ENCODE peak calls at places on chromosome 18, in seven cellular contexts. U is heart right ventricle, M is GM12865, R is BE2C, W is WTC11, Y is HFF-Myc, P is cardiac fibroblast. J is an unnamed sample.

GRCh38 chr18:48820483-48821250 is 130.1 kb downstream of the SMAD7 start:
- DNase-seq in U (no peak), M (peak; percentile 93), R (no peak), W (peak; percentile 5), Y (no peak), P (no peak), J (no peak)

GRCh38 chr18:10475633-10476388 is 21.4 kb downstream of the APCDD1 start:
- DNase-seq in U (no peak), M (no peak), R (no peak), W (no peak), Y (no peak), P (no peak), J (no peak)

GRCh38 chr18:34661464-34662087 is 48.5 kb upstream of the DTNA start:
- DNase-seq in U (no peak), M (peak; percentile 52), R (no peak), W (no peak), Y (peak; percentile 50), P (peak; percentile 65), J (peak; percentile 46)

GRCh38 chr18:21345851-21346250 is 103.8 kb downstream of the GREB1L start:
- DNase-seq in U (no peak), M (no peak), R (no peak), W (no peak), Y (no peak), P (no peak), J (no peak)

GRCh38 chr18:76986391-76986790 is 146.2 kb downstream of the MBP start:
- DNase-seq in U (no peak), M (no peak), R (no peak), W (no peak), Y (no peak), P (no peak), J (no peak)

GRCh38 chr18:2302628-2303516 is 268.4 kb downstream of the METTL4 start:
- DNase-seq in U (no peak), M (no peak), R (no peak), W (no peak), Y (no peak), P (peak; percentile 34), J (no peak)

GRCh38 chr18:44465337-44465736 is 215.4 kb upstream of the SETBP1 start:
- DNase-seq in U (no peak), M (no peak), R (no peak), W (no peak), Y (no peak), P (peak; percentile 19), J (no peak)

GRCh38 chr18:77520767-77521166 is 271.1 kb downstream of the GALR1 start:
- DNase-seq in U (no peak), M (no peak), R (no peak), W (no peak), Y (no peak), P (no peak), J (no peak)

GRCh38 chr18:55433140-55433539 is 154.9 kb downstream of the TCF4 start:
- DNase-seq in U (no peak), M (no peak), R (no peak), W (no peak), Y (no peak), P (no peak), J (no peak)

GRCh38 chr18:64171576-64171975 is 22.7 kb upstream of the LINC00305 start:
- DNase-seq in U (no peak), M (no peak), R (no peak), W (no peak), Y (no peak), P (no peak), J (no peak)

GRCh38 chr18:50654658-50655550 is 95.0 kb downstream of the MAPK4 start:
- DNase-seq in U (peak; percentile 38), M (no peak), R (no peak), W (no peak), Y (no peak), P (no peak), J (no peak)

GRCh38 chr18:10029711-10030110 is 115.9 kb downstream of the VAPA start:
- DNase-seq in U (no peak), M (no peak), R (no peak), W (no peak), Y (no peak), P (no peak), J (no peak)

GRCh38 chr18:57445488-57446319 is 10.5 kb downstream of the ONECUT2 start:
- DNase-seq in U (no peak), M (no peak), R (no peak), W (no peak), Y (no peak), P (no peak), J (no peak)

GRCh38 chr18:28831476-28831875 is 654.5 kb upstream of the CDH2 start:
- DNase-seq in U (no peak), M (no peak), R (no peak), W (no peak), Y (no peak), P (no peak), J (no peak)

GRCh38 chr18:27627927-27628326 is 442.8 kb upstream of the CHST9 start:
- DNase-seq in U (no peak), M (no peak), R (peak; percentile 12), W (peak; percentile 27), Y (no peak), P (no peak), J (no peak)

GRCh38 chr18:31931163-31931885 is 11.6 kb downstream of the TRAPPC8 start:
- DNase-seq in U (no peak), M (no peak), R (peak; percentile 15), W (no peak), Y (no peak), P (peak; percentile 15), J (peak; percentile 64)

GRCh38 chr18:3061581-3062416 is 48.9 kb upstream of the LPIN2 start:
- DNase-seq in U (no peak), M (peak; percentile 31), R (no peak), W (no peak), Y (no peak), P (no peak), J (no peak)

GRCh38 chr18:30970201-30970816 is 72.2 kb downstream of the DSC3 start:
- DNase-seq in U (no peak), M (peak; percentile 43), R (no peak), W (no peak), Y (peak; percentile 1), P (peak; percentile 51), J (peak; percentile 12)

GRCh38 chr18:74389991-74390390 is 67.1 kb downstream of the DIPK1C start:
- DNase-seq in U (no peak), M (no peak), R (no peak), W (no peak), Y (no peak), P (no peak), J (no peak)

GRCh38 chr18:12376718-12377555 is at the start of gene AFG3L2:
- DNase-seq in U (peak; percentile 100), M (peak; percentile 100), R (peak; percentile 97), W (peak; percentile 100), Y (peak; percentile 91), P (peak; percentile 100), J (peak; percentile 99)

DNA sequence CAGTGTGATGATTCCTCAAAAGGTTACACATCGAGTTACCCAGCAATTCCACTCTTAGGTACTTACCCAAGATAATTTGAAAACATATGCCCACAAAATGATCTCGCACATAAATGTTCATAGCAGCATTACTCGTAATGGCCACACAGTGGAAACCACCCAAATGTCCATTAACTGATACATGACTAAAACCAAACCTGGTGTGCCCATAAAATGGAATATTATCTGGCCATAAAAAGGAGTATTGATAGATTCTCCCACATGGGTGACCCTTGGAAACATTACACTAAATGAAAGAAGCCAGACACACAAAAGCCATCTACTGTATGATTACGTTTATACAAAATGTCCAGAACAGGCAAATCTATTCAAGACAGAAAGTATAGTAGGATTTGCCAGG is 70.4 kb downstream of the ALPK2 start:
- DNase-seq in U (no peak), M (peak; percentile 65), R (no peak), W (no peak), Y (no peak), P (no peak), J (no peak)
- TF ChIP-seq CTCF in U (no peak), M (no peak), R (no peak), W (no peak), Y (no peak), P (no peak), J (no peak)

GRCh38 chr18:36624451-36625167 is 204.2 kb downstream of the TPGS2 start:
- DNase-seq in U (no peak), M (no peak), R (no peak), W (peak; percentile 16), Y (no peak), P (no peak), J (no peak)
- TF ChIP-seq CTCF in U (peak; percentile 14), M (no peak), R (no peak), W (no peak), Y (no peak), P (no peak), J (peak; percentile 17)

GRCh38 chr18:47251289-47252120 is at the start of gene SKOR2:
- DNase-seq in U (no peak), M (no peak), R (no peak), W (peak; percentile 55), Y (no peak), P (no peak), J (no peak)

GRCh38 chr18:47248610-47249343 is 2.7 kb downstream of the SKOR2 start:
- DNase-seq in U (no peak), M (no peak), R (no peak), W (peak; percentile 51), Y (no peak), P (no peak), J (no peak)

GRCh38 chr18:47250415-47251046 is 929 bp downstream of the SKOR2 start:
- DNase-seq in U (no peak), M (no peak), R (no peak), W (no peak), Y (no peak), P (no peak), J (no peak)

GRCh38 chr18:47247833-47248609 is 3.4 kb downstream of the SKOR2 start:
- DNase-seq in U (no peak), M (no peak), R (no peak), W (peak; percentile 31), Y (no peak), P (no peak), J (no peak)

DNA sequence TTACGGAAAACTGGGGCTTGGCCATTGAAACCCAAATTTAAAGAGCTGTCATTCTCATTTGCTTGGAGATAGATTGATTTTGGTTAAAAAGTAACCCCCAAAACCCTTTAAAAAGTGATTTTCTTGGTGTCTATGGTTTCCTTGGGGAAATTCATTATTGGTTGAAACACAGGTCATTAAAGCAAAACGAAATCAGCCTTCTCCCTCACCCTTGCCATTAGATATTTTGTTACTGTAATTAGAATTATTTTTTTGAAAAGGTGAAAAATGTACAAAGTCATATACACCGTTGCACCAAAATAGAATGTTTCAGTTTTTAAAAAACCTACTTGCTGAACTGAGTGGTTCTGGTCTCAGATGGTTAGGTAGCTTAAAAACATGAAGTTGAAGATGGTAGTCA is 1.9 kb downstream of the SKOR2 start:
- DNase-seq in U (no peak), M (no peak), R (no peak), W (no peak), Y (no peak), P (no peak), J (no peak)
- TF ChIP-seq CTCF in U (no peak), M (no peak), R (no peak), W (no peak), Y (no peak), P (no peak), J (no peak)

DNA sequence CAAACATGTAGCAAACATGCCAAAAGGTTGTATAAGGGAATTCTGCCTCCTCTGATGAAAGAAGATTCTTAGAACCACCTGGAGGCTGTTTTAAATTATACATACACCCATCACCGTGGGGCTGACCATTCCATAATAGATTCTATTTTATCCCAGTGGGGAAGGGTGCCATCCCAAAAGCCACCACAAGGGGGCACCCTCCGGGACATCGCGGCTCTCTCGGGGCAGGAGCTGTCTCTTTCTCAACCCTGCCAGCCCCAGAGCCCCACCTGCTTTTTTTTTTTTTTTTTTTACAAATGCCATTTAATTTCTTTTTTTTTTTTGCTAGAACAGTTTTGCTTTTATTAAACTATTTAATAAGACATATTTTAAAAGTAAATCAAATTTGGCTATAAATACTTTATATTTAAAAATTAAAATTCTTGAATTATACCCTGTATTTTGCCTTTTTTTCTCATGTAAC is 8.6 kb upstream of the MTCL1 start:
- DNase-seq in U (peak; percentile 79), M (peak; percentile 59), R (peak; percentile 60), W (peak; percentile 83), Y (no peak), P (peak; percentile 69), J (peak; percentile 57)
- TF ChIP-seq CTCF in U (peak; percentile 94), M (peak; percentile 83), R (peak; percentile 74), W (peak; percentile 92), Y (peak; percentile 90), P (peak; percentile 92), J (peak; percentile 93)